ENCODE peak calls at places on chromosomes 3 and 15, in four cellular contexts. R is BJ, M is astrocyte of the spinal cord, L is heart left ventricle. X is an unnamed sample.

GRCh38 chr3:129119365-129120100 is 2.1 kb downstream of the RAB43 start:
- DNase-seq in R (no peak), M (no peak), L (no peak), X (peak)

GRCh38 chr3:55485208-55485791 is 1.8 kb downstream of the WNT5A start:
- DNase-seq in R (no peak), M (peak), L (peak), X (peak)

GRCh38 chr3:46903341-46904302 is 26.1 kb downstream of the PTH1R start:
- DNase-seq in R (no peak), M (peak), L (no peak), X (no peak)

GRCh38 chr3:170643831-170644230 is 58.0 kb upstream of the SLC7A14 start:
- DNase-seq in R (no peak), M (no peak), L (no peak), X (no peak)

GRCh38 chr3:85270488-85270887 is 311.7 kb downstream of the CADM2 start:
- DNase-seq in R (no peak), M (no peak), L (no peak), X (no peak)

GRCh38 chr15:98428253-98428989 is 219.9 kb upstream of the IGF1R start:
- DNase-seq in R (peak), M (peak), L (peak), X (peak)

GRCh38 chr3:90026406-90026805 is 919.0 kb downstream of the EPHA3 start:
- DNase-seq in R (no peak), M (no peak), L (no peak), X (no peak)

GRCh38 chr3:153284282-153284938 is 122.4 kb downstream of the RAP2B start:
- DNase-seq in R (peak), M (peak), L (peak), X (peak)

GRCh38 chr3:82581350-82581749 is 819.9 kb upstream of the GBE1 start:
- DNase-seq in R (no peak), M (no peak), L (no peak), X (no peak)

GRCh38 chr3:187802928-187803259 is 57.6 kb upstream of the BCL6 start:
- DNase-seq in R (no peak), M (no peak), L (no peak), X (no peak)

GRCh38 chr3:10594915-10595314 is 89.5 kb upstream of the ATP2B2 start:
- DNase-seq in R (no peak), M (peak), L (peak), X (peak)

GRCh38 chr15:67803996-67804843 is 21.1 kb upstream of the SKOR1 start:
- DNase-seq in R (no peak), M (no peak), L (no peak), X (no peak)

GRCh38 chr15:31135523-31135922 is 34.0 kb upstream of the TRPM1 start:
- DNase-seq in R (no peak), M (no peak), L (no peak), X (no peak)

GRCh38 chr15:27638950-27639349 is 460.2 kb downstream of the OCA2 start:
- DNase-seq in R (no peak), M (no peak), L (no peak), X (no peak)

GRCh38 chr15:78906310-78906608 is 33.6 kb downstream of the MORF4L1 start:
- DNase-seq in R (peak), M (peak), L (no peak), X (peak)

GRCh38 chr15:68797157-68797556 is 23.5 kb downstream of the ANP32A start:
- DNase-seq in R (no peak), M (peak), L (no peak), X (peak)

GRCh38 chr3:38840987-38841386 is 25.0 kb upstream of the SCN10A start:
- DNase-seq in R (no peak), M (no peak), L (no peak), X (no peak)
- TF ChIP-seq CTCF in R (no peak), M (peak), L (no peak), X (no peak)

GRCh38 chr3:148990211-148990610 is 1.1 kb upstream of the GYG1 start:
- DNase-seq in R (no peak), M (no peak), L (no peak), X (no peak)

GRCh38 chr3:148992027-148992634 is 791 bp downstream of the GYG1 start:
- DNase-seq in R (no peak), M (peak), L (peak), X (peak)

GRCh38 chr3:148991219-148992026 is at the start of gene GYG1:
- DNase-seq in R (peak), M (peak), L (peak), X (peak)

GRCh38 chr3:148997623-148998022 is 6.3 kb downstream of the GYG1 start:
- DNase-seq in R (no peak), M (no peak), L (no peak), X (no peak)

DNA sequence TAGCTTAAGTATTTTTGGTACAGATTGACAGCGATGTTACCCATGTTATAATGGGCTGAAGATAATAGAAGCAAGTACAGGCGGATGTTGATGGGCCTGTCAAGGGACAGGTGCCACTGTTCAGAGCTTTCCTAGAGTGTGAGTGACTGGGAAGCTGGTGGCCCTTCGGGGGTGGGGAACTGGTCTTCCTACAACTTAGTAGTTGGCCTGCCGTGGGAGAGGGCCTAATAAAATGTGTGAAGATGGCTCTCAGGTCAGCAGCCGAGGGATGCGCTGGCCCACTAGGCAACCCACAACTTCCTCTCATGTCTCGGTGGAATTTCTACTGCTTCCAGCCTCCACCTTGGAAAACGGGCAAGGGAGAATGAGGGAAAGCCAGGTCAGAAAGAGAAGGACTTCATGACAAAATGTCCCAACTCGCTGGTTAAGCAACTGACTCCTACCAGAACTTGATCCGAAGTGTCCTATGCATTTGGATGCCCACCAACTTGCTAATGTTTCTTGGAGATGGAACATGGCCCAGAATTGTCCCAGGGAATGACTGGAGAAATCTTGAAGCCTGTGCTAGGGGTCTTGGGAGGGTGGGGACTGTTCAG is 1.4 kb downstream of the GYG1 start:
- DNase-seq in R (no peak), M (no peak), L (no peak), X (no peak)
- H3K4me3 ChIP-seq in R (peak), M (peak), L (peak), X (peak)

GRCh38 chr3:133573629-133574194 is at the start of gene CDV3:
- DNase-seq in R (no peak), M (no peak), L (no peak), X (no peak)

GRCh38 chr3:133574260-133574881 is 885 bp downstream of the CDV3 start:
- DNase-seq in R (no peak), M (peak), L (peak), X (peak)

GRCh38 chr3:133575121-133575520 is 1.6 kb downstream of the CDV3 start:
- DNase-seq in R (no peak), M (no peak), L (no peak), X (no peak)

GRCh38 chr3:133572158-133573053 is 1.1 kb upstream of the CDV3 start:
- DNase-seq in R (no peak), M (no peak), L (no peak), X (peak)

DNA sequence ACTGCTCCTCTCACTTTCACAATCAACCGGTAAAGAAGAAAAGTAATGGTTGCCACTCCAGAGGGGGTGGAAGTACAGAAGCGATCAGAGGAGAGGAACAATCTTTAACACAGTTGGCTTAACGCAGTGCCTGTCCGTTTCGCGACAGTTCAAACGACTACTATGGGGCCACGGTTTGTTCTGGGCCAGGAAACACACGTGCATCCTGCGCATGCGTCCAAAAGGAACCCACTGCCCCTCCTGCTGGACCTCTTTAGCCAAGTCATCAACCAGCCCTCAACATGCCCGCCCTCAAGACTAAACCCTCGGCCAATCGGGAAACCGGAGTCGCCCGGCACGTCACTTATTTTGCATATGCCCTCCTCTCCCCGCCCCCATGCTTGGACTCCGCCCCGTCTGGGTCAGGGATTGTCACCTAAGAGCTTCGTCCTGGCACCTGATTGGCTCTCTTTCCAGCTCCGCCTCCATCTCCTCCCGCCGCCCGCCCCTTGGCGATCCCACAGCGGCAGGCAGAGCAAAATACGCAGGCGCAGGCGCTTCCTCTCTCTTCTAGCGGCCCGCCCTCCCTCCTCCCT is 345 bp upstream of the CDV3 start:
- DNase-seq in R (peak), M (peak), L (peak), X (peak)
- TF ChIP-seq CTCF in R (peak), M (peak), L (no peak), X (no peak)

GRCh38 chr3:38348903-38349302 is 2.3 kb downstream of the XYLB start:
- DNase-seq in R (no peak), M (peak), L (no peak), X (peak)

GRCh38 chr3:38346584-38347410 is at the start of gene XYLB:
- DNase-seq in R (no peak), M (peak), L (peak), X (peak)

GRCh38 chr3:38343797-38344594 is 2.6 kb upstream of the XYLB start:
- DNase-seq in R (no peak), M (no peak), L (no peak), X (no peak)

GRCh38 chr3:38347421-38348200 is 1.0 kb downstream of the XYLB start:
- DNase-seq in R (no peak), M (no peak), L (no peak), X (no peak)

GRCh38 chr3:38345879-38346583 is 554 bp upstream of the XYLB start:
- DNase-seq in R (no peak), M (no peak), L (no peak), X (no peak)
- H3K4me3 ChIP-seq in R (no peak), M (no peak), L (peak), X (no peak)

GRCh38 chr15:73745073-73745472 is 8.1 kb downstream of the INSYN1 start:
- DNase-seq in R (no peak), M (no peak), L (no peak), X (no peak)
- TF ChIP-seq CTCF in R (no peak), M (no peak), L (no peak), X (no peak)

GRCh38 chr15:100113351-100114075 is 228.3 kb downstream of the ADAMTS17 start:
- DNase-seq in R (no peak), M (no peak), L (peak), X (no peak)

GRCh38 chr15:100115066-100115710 is 226.6 kb downstream of the ADAMTS17 start:
- DNase-seq in R (no peak), M (no peak), L (no peak), X (no peak)

GRCh38 chr15:100115711-100116090 is 226.1 kb downstream of the ADAMTS17 start:
- DNase-seq in R (no peak), M (peak), L (no peak), X (no peak)

GRCh38 chr15:100114100-100114499 is 227.7 kb downstream of the ADAMTS17 start:
- DNase-seq in R (no peak), M (peak), L (peak), X (peak)

DNA sequence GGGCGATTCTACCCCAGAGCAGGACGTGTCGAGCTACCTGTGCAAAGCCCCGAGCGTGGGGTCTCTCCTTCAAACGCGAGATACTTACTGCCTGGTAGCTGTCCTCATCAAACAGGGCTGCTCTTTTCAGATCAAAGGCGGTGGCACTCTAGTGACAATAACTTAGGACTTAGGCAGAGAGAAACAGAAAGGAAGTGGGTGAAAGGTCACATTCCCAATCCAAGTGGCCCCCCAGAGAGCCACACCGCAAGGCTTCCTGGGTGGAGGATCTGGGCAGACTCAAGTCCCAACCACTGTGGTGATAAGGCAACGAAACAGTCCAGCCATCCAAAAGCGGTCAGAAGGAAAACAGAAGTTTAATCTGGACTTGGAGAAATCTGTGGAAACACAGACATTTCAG is 227.2 kb downstream of the ADAMTS17 start:
- DNase-seq in R (no peak), M (peak), L (peak), X (no peak)
- H3K4me3 ChIP-seq in R (no peak), M (peak), L (peak), X (no peak)

GRCh38 chr3:40845447-40845846 is 320.7 kb downstream of the ZNF621 start:
- DNase-seq in R (no peak), M (no peak), L (no peak), X (no peak)

GRCh38 chr3:40848411-40848810 is 323.7 kb downstream of the ZNF621 start:
- DNase-seq in R (no peak), M (no peak), L (no peak), X (no peak)

GRCh38 chr3:40846466-40846865 is 321.7 kb downstream of the ZNF621 start:
- DNase-seq in R (no peak), M (no peak), L (no peak), X (no peak)

GRCh38 chr3:40845916-40846315 is 321.2 kb downstream of the ZNF621 start:
- DNase-seq in R (no peak), M (no peak), L (no peak), X (no peak)

GRCh38 chr3:40847571-40847992 is 322.8 kb downstream of the ZNF621 start:
- DNase-seq in R (no peak), M (peak), L (peak), X (no peak)
- TF ChIP-seq CTCF in R (no peak), M (peak), L (peak), X (no peak)

DNA sequence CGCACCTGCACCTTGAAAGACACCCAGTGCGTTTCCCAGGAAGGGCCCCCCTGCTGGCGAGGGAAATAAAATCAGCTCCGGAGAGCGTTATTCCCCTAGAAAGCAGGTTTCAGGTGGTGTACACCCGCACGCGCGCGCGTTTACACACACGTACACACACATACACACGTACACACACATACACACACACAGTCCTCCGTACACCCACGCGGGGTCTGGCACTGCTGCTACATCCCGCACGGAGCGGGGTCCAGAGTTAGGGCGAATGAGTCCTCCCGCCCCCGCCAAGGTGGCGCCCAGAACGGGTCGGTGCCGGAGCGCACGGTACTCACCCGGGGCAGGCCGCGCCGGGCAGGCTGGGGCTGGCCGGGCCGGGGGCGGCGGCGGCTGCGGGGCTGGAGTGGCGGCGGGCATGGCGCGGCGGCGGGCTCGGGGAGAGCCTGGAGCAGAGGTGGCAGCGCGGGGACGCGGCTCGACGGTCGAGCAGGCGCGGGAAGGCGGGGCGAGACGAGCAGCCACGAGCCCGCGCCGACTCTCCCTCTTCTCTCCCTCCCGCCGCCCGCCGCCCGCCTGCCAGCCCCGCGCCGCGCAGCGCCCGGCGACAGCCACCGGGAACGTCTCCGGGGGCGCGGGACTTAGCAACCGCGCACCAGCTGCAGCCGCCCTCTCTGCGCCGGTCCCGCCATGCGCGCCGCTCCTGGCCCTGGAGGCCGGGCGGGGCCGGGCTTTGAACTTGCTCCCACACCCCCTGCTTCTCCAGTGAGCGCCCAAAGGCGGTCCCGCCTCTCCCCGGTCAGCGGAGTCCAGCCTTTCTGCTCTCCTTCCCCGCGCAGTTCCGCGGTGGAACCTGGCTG is at the start of gene DCLK3:
- DNase-seq in R (no peak), M (no peak), L (peak), X (no peak)
- H3K4me3 ChIP-seq in R (no peak), M (no peak), L (peak), X (no peak)

DNA sequence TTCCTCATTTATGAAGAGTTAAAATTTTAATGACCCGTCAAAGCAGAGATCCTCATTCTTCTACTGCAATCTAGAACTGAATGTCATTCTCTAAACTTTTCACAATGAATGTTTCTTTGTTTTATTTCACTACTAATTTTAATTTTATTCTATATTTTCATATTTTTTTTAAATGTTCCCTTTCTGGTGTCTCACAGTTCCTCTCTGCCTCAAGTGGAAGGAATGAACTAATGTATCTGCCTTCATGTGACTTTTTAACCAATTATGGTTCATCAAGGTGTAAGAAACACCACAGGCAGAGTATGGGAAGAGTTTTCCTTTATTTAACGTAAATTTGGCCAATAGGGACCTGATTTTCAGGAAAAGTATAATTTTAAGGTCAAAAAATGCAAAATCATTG is 441.7 kb downstream of the EPHA6 start:
- DNase-seq in R (no peak), M (no peak), L (no peak), X (no peak)
- TF ChIP-seq CTCF in R (no peak), M (no peak), L (no peak), X (no peak)

GRCh38 chr3:45223889-45224730 is 2.0 kb downstream of the TMEM158 start:
- DNase-seq in R (no peak), M (peak), L (no peak), X (no peak)
- H3K4me3 ChIP-seq in R (peak), M (peak), L (no peak), X (peak)

X was measured in foreskin fibroblast.